ENCODE peak calls at places on chromosome 13, in five cellular contexts. X is anterior cingulate cortex, D is B cell, I is mucosa of descending colon, P is activated T-cell treated with anti-CD3 and anti-CD28 coated beads for 1 hour. O is an unnamed sample.

GRCh38 chr13:26186141-26186870 is 35.8 kb downstream of the RNF6 start:
- DNase-seq in D (peak; percentile 98), P (peak; percentile 84), X (peak; percentile 57), I (peak; percentile 94), O (peak; percentile 72)

GRCh38 chr13:86870388-86870966 is 800.7 kb upstream of the SLITRK5 start:
- DNase-seq in X (no peak), P (no peak), D (peak; percentile 3), I (no peak), O (no peak)

GRCh38 chr13:109778102-109778542 is 8.3 kb downstream of the IRS2 start:
- DNase-seq in X (no peak), I (no peak), D (no peak), P (no peak), O (no peak)

GRCh38 chr13:101554420-101555125 is 102.1 kb downstream of the ITGBL1 start:
- DNase-seq in I (no peak), X (no peak), D (no peak), P (no peak), O (no peak)

GRCh38 chr13:27359203-27359821 is 65.1 kb upstream of the GTF3A start:
- DNase-seq in I (no peak), D (peak; percentile 76), P (peak; percentile 55), X (peak; percentile 58), O (peak; percentile 70)

GRCh38 chr13:27839809-27840467 is 47.7 kb downstream of the GSX1 start:
- DNase-seq in I (no peak), D (no peak), P (no peak), X (no peak), O (no peak)

GRCh38 chr13:51837016-51837415 is 8.0 kb downstream of the TMEM272 start:
- DNase-seq in P (no peak), D (no peak), I (no peak), X (no peak), O (no peak)

GRCh38 chr13:39167018-39167417 is 128.8 kb downstream of the NHLRC3 start:
- DNase-seq in X (no peak), I (no peak), P (no peak), D (no peak), O (no peak)

GRCh38 chr13:108086678-108087077 is 128.7 kb downstream of the LIG4 start:
- DNase-seq in D (no peak), I (no peak), X (no peak), P (no peak), O (no peak)

GRCh38 chr13:29441301-29441700 is 154.2 kb downstream of the SLC7A1 start:
- DNase-seq in P (no peak), I (no peak), X (no peak), D (no peak), O (no peak)

GRCh38 chr13:38381840-38382239 is 32.2 kb downstream of the UFM1 start:
- DNase-seq in D (no peak), I (no peak), P (no peak), X (no peak), O (no peak)